ENCODE peak calls at places on chromosomes 2 and 18, in nine cellular contexts. J is activated T-cell treated with anti-CD3 and anti-CD28 coated beads for 1 hour, C is NCI-H1092 treated with DMSO at 0.1 percent for 48 hours, F is endothelial cell, D is ecto neural progenitor cell, A is neural progenitor cell, U is cardiac muscle cell, K is fibroblast of the aortic adventitia, V is brain pericyte. Y is an unnamed sample.

GRCh38 chr18:44325903-44326650 is 354.6 kb upstream of the SETBP1 start:
- DNase-seq in C (peak), J (no peak), U (peak), D (peak), A (peak), K (peak), V (peak), F (peak), Y (peak)

GRCh38 chr2:238136820-238137537 is 1.5 kb upstream of the KLHL30 start:
- DNase-seq in V (no peak), A (no peak), D (no peak), K (peak), U (peak), J (no peak), C (no peak), F (no peak), Y (no peak)

GRCh38 chr2:75772908-75773630 is 62.4 kb upstream of the GCFC2 start:
- DNase-seq in J (no peak), D (no peak), K (no peak), U (no peak), F (no peak), C (no peak), V (no peak), A (peak), Y (no peak)

GRCh38 chr2:12244070-12244469 is 472.7 kb upstream of the TRIB2 start:
- DNase-seq in F (no peak), D (no peak), U (peak), A (no peak), K (no peak), J (no peak), V (no peak), C (no peak), Y (no peak)

GRCh38 chr18:31835528-31836138 is 75.0 kb upstream of the SLC25A52 start:
- DNase-seq in V (no peak), J (no peak), F (no peak), D (no peak), A (no peak), C (no peak), U (no peak), K (no peak), Y (no peak)

GRCh38 chr2:225597911-225598310 is 198.4 kb downstream of the NYAP2 start:
- DNase-seq in D (no peak), K (peak), A (peak), C (no peak), J (no peak), V (no peak), U (peak), F (no peak), Y (no peak)

GRCh38 chr2:120899373-120899772 is 163.7 kb downstream of the GLI2 start:
- DNase-seq in A (no peak), C (no peak), D (no peak), U (no peak), J (no peak), K (no peak), F (no peak), V (no peak), Y (no peak)

GRCh38 chr2:21451418-21451817 is 327.6 kb downstream of the TDRD15 start:
- DNase-seq in A (no peak), F (no peak), D (no peak), V (no peak), C (no peak), U (no peak), J (no peak), K (no peak), Y (no peak)

GRCh38 chr18:58117685-58118403 is 73.8 kb downstream of the NEDD4L start:
- DNase-seq in C (no peak), U (peak), V (peak), D (no peak), A (no peak), F (no peak), K (peak), J (no peak), Y (peak)

GRCh38 chr2:197405582-197405981 is 29.2 kb downstream of the SF3B1 start:
- DNase-seq in K (no peak), V (no peak), U (no peak), D (no peak), C (no peak), J (no peak), A (no peak), F (no peak), Y (no peak)

GRCh38 chr18:43303376-43303775 is 26.1 kb upstream of the SYT4 start:
- DNase-seq in U (no peak), J (no peak), F (no peak), K (no peak), V (no peak), A (no peak), D (no peak), C (no peak), Y (no peak)

GRCh38 chr18:31658670-31659573 is 25.5 kb downstream of the B4GALT6 start:
- DNase-seq in D (no peak), F (no peak), A (no peak), C (no peak), K (no peak), U (no peak), V (no peak), J (no peak), Y (no peak)

GRCh38 chr2:174577967-174578589 is 19.5 kb downstream of the WIPF1 start:
- DNase-seq in C (no peak), V (no peak), F (peak), D (no peak), J (no peak), U (peak), A (peak), K (peak), Y (peak)

GRCh38 chr2:46073540-46074018 is 223.6 kb upstream of the EPAS1 start:
- DNase-seq in D (no peak), C (no peak), J (no peak), F (peak), V (peak), A (no peak), U (peak), K (peak), Y (no peak)

GRCh38 chr2:162065767-162066166 is 8.2 kb downstream of the DPP4 start:
- DNase-seq in U (no peak), F (no peak), J (no peak), V (no peak), C (peak), D (no peak), K (no peak), A (no peak), Y (no peak)

GRCh38 chr2:113180131-113180946 is 6.6 kb downstream of the PSD4 start:
- DNase-seq in U (no peak), J (no peak), K (no peak), F (no peak), D (no peak), C (no peak), A (no peak), V (no peak), Y (no peak)

GRCh38 chr2:232377841-232378734 is 463 bp upstream of the ALPP start:
- DNase-seq in C (no peak), F (no peak), J (no peak), D (no peak), U (no peak), K (no peak), V (no peak), A (no peak), Y (no peak)

GRCh38 chr2:183079335-183079775 is 808 bp downstream of the DUSP19 start:
- DNase-seq in U (peak), J (no peak), A (no peak), F (no peak), C (no peak), K (peak), D (no peak), V (no peak), Y (peak)

GRCh38 chr2:158777077-158777476 is 18.0 kb upstream of the DAPL1 start:
- DNase-seq in V (no peak), J (no peak), U (no peak), F (no peak), A (no peak), C (no peak), D (no peak), K (no peak), Y (no peak)

Y was measured in NCI-H82.